ENCODE peak calls at places on chromosomes 13 and 19, in four cellular contexts. J is heart left ventricle; B is T-helper 2 cell; K is activated CD8-positive, alpha-beta memory T cell treated with anti-CD3 and anti-CD28 coated beads for 48 hours. M is an unnamed sample.

GRCh38 chr19:3459322-3459881 is 20.9 kb downstream of the SMIM24 start:
- DNase-seq in J (peak; percentile 93), B (no peak), K (no peak), M (no peak)

GRCh38 chr13:40401911-40402776 is 264.3 kb downstream of the FOXO1 start:
- DNase-seq in J (peak; percentile 97), B (no peak), K (no peak), M (peak; percentile 57)

GRCh38 chr19:16899566-16900075 is 10.8 kb downstream of the F2RL3 start:
- DNase-seq in B (no peak), J (no peak), K (no peak), M (peak; percentile 48)

GRCh38 chr13:50208826-50209335 is 193.6 kb downstream of the KCNRG start:
- DNase-seq in J (peak; percentile 70), K (no peak), B (no peak), M (no peak)

GRCh38 chr13:75889427-75889826 is 253.3 kb downstream of the LMO7 start:
- DNase-seq in B (no peak), J (no peak), K (no peak), M (no peak)

GRCh38 chr19:4496304-4496703 is 22.0 kb downstream of the PLIN4 start:
- DNase-seq in J (no peak), B (no peak), K (no peak), M (no peak)

GRCh38 chr13:96992633-96993032 is 1.6 kb downstream of the OXGR1 start:
- DNase-seq in B (no peak), K (no peak), J (no peak), M (no peak)

GRCh38 chr13:43185206-43185605 is 161.8 kb downstream of the DNAJC15 start:
- DNase-seq in B (no peak), J (no peak), K (no peak), M (no peak)

GRCh38 chr19:33339016-33339749 is 34.3 kb upstream of the CEBPG start:
- DNase-seq in K (no peak), J (no peak), B (no peak), M (no peak)

GRCh38 chr13:96781141-96781540 is 213.1 kb downstream of the OXGR1 start:
- DNase-seq in J (peak; percentile 30), B (no peak), K (no peak), M (no peak)

GRCh38 chr13:98214008-98214643 is 37.1 kb upstream of the RNF113B start:
- DNase-seq in K (no peak), B (no peak), J (no peak), M (no peak)

GRCh38 chr13:37640499-37640898 is 41.9 kb upstream of the POSTN start:
- DNase-seq in J (no peak), B (no peak), K (no peak), M (no peak)

GRCh38 chr19:39375929-39376328 is 15.0 kb downstream of the PAF1 start:
- DNase-seq in K (no peak), J (no peak), B (no peak), M (no peak)

GRCh38 chr19:39078436-39079200 is 5.5 kb upstream of the ACP7 start:
- DNase-seq in K (no peak), B (no peak), J (no peak), M (no peak)

GRCh38 chr19:719081-719512 is 10.4 kb downstream of the PALM start:
- DNase-seq in J (peak; percentile 82), B (no peak), K (no peak), M (no peak)

GRCh38 chr19:53977429-53977990 is 13.9 kb upstream of the CACNG6 start:
- DNase-seq in K (peak; percentile 30), B (peak; percentile 36), J (peak; percentile 89), M (no peak)

GRCh38 chr19:38617764-38618589 is at the start of gene MAP4K1:
- DNase-seq in J (peak; percentile 66), B (peak; percentile 44), K (peak; percentile 34), M (peak; percentile 69)

GRCh38 chr19:9906475-9907087 is 29.7 kb downstream of the OLFM2 start:
- DNase-seq in B (no peak), K (no peak), J (no peak), M (no peak)

GRCh38 chr13:40192516-40193257 is 473.8 kb downstream of the FOXO1 start:
- DNase-seq in B (no peak), J (peak; percentile 47), K (no peak), M (no peak)

GRCh38 chr13:37777676-37778075 is 91.9 kb downstream of the TRPC4 start:
- DNase-seq in B (no peak), J (no peak), K (no peak), M (no peak)

GRCh38 chr13:107203146-107203847 is 635.4 kb upstream of the ARGLU1 start:
- DNase-seq in B (no peak), K (no peak), J (no peak), M (no peak)

GRCh38 chr19:46766569-46767317 is 20.5 kb upstream of the STRN4 start:
- DNase-seq in B (peak; percentile 58), K (peak; percentile 48), J (no peak), M (no peak)

GRCh38 chr13:80235559-80236296 is 105.2 kb downstream of the SPRY2 start:
- DNase-seq in J (no peak), K (no peak), B (no peak), M (no peak)

GRCh38 chr13:108269601-108270328 is at the start of gene TNFSF13B:
- DNase-seq in K (no peak), B (peak; percentile 18), J (peak; percentile 63), M (peak; percentile 14)

GRCh38 chr13:73816702-73817101 is 317.5 kb downstream of the KLF12 start:
- DNase-seq in J (no peak), K (no peak), B (no peak), M (no peak)

GRCh38 chr13:43232144-43232840 is 208.9 kb downstream of the DNAJC15 start:
- DNase-seq in J (no peak), K (no peak), B (no peak), M (no peak)

GRCh38 chr19:37941820-37942515 is 35.0 kb downstream of the SIPA1L3 start:
- DNase-seq in B (no peak), K (no peak), J (no peak), M (no peak)

GRCh38 chr19:38830039-38830733 is 1.4 kb downstream of the ECH1 start:
- DNase-seq in J (no peak), B (no peak), K (no peak), M (no peak)

GRCh38 chr13:26500618-26501320 is 56.7 kb upstream of the WASF3 start:
- DNase-seq in K (no peak), J (no peak), B (no peak), M (no peak)

GRCh38 chr13:44092053-44092452 is 212.3 kb downstream of the LACC1 start:
- DNase-seq in J (no peak), B (no peak), K (no peak), M (no peak)

GRCh38 chr13:75469087-75469486 is 12.9 kb downstream of the TBC1D4 start:
- DNase-seq in K (no peak), B (no peak), J (no peak), M (no peak)

GRCh38 chr19:10552596-10553053 is 8.9 kb downstream of the ATG4D start:
- DNase-seq in K (no peak), J (no peak), B (no peak), M (no peak)

GRCh38 chr13:66922444-66922843 is 307.7 kb downstream of the PCDH9 start:
- DNase-seq in J (no peak), K (no peak), B (no peak), M (no peak)

GRCh38 chr19:18435185-18435841 is 2.6 kb downstream of the ISYNA1 start:
- DNase-seq in K (no peak), J (no peak), B (no peak), M (no peak)

GRCh38 chr13:24071423-24072075 is 89.0 kb upstream of the SPATA13 start:
- DNase-seq in B (no peak), K (no peak), J (no peak), M (no peak)